ENCODE peak calls at places on chromosome 20, in four cellular contexts. M is ovary, D is epithelial cell of proximal tubule, B is MCF 10A. Y is an unnamed sample.

GRCh38 chr20:31608256-31608980 is 3.3 kb downstream of the ID1 start:
- DNase-seq in B (peak; percentile 96), D (no peak), M (peak; percentile 82), Y (no peak)

GRCh38 chr20:4104842-4105241 is 89.5 kb upstream of the RNF24 start:
- DNase-seq in B (no peak), M (no peak), D (no peak), Y (no peak)

GRCh38 chr20:23340524-23340923 is 10.1 kb upstream of the NXT1 start:
- DNase-seq in D (no peak), B (peak; percentile 61), M (peak; percentile 60), Y (no peak)

GRCh38 chr20:4571759-4572531 is 149.8 kb upstream of the PRND start:
- DNase-seq in D (no peak), M (no peak), B (no peak), Y (no peak)

GRCh38 chr20:49989234-49990065 is 6.7 kb downstream of the SNAI1 start:
- DNase-seq in M (peak; percentile 74), B (no peak), D (no peak), Y (no peak)

GRCh38 chr20:47287609-47288144 is 68.8 kb downstream of the ZMYND8 start:
- DNase-seq in D (no peak), B (no peak), M (no peak), Y (no peak)

GRCh38 chr20:32235331-32236047 is 27.8 kb downstream of the POFUT1 start:
- DNase-seq in M (no peak), D (no peak), B (no peak), Y (no peak)

GRCh38 chr20:60057866-60058807 is 99.9 kb downstream of the CDH26 start:
- DNase-seq in D (no peak), M (no peak), B (no peak), Y (peak; percentile 23)

GRCh38 chr20:10654630-10655029 is 19.2 kb downstream of the JAG1 start:
- DNase-seq in D (no peak), B (peak; percentile 78), M (no peak), Y (no peak)

GRCh38 chr20:17498181-17498580 is 33.0 kb downstream of the BFSP1 start:
- DNase-seq in M (no peak), D (no peak), B (no peak), Y (no peak)

GRCh38 chr20:19784511-19785172 is 26.6 kb downstream of the RIN2 start:
- DNase-seq in B (peak; percentile 89), D (no peak), M (no peak), Y (no peak)

GRCh38 chr20:7967199-7967844 is 27.1 kb upstream of the HAO1 start:
- DNase-seq in B (peak; percentile 34), M (no peak), D (no peak), Y (no peak)

GRCh38 chr20:47879771-47880170 is 94.5 kb upstream of the SULF2 start:
- DNase-seq in D (no peak), B (no peak), M (no peak), Y (no peak)

GRCh38 chr20:52454660-52455059 is 263.1 kb upstream of the ZFP64 start:
- DNase-seq in B (no peak), D (no peak), M (no peak), Y (no peak)

GRCh38 chr20:52129611-52130010 is 62.0 kb downstream of the ZFP64 start:
- DNase-seq in M (no peak), B (no peak), D (no peak), Y (no peak)

GRCh38 chr20:40961686-40962640 is 66.7 kb upstream of the TOP1 start:
- DNase-seq in B (peak; percentile 80), M (no peak), D (no peak), Y (no peak)

GRCh38 chr20:21702553-21703467 is 2.7 kb upstream of the PAX1 start:
- DNase-seq in B (no peak), M (peak; percentile 57), D (no peak), Y (no peak)

GRCh38 chr20:53672484-53673129 is 79.0 kb upstream of the ZNF217 start:
- DNase-seq in M (no peak), D (no peak), B (no peak), Y (no peak)

GRCh38 chr20:49888341-49889244 is 26.7 kb downstream of the SPATA2 start:
- DNase-seq in M (peak; percentile 73), B (peak; percentile 54), D (peak; percentile 33), Y (peak; percentile 54)

GRCh38 chr20:44104807-44105517 is 82.0 kb downstream of the JPH2 start:
- DNase-seq in D (no peak), B (peak; percentile 96), M (no peak), Y (no peak)

GRCh38 chr20:2692036-2692885 is at the start of gene EBF4:
- DNase-seq in D (no peak), B (no peak), M (peak; percentile 89), Y (peak; percentile 23)

DNA sequence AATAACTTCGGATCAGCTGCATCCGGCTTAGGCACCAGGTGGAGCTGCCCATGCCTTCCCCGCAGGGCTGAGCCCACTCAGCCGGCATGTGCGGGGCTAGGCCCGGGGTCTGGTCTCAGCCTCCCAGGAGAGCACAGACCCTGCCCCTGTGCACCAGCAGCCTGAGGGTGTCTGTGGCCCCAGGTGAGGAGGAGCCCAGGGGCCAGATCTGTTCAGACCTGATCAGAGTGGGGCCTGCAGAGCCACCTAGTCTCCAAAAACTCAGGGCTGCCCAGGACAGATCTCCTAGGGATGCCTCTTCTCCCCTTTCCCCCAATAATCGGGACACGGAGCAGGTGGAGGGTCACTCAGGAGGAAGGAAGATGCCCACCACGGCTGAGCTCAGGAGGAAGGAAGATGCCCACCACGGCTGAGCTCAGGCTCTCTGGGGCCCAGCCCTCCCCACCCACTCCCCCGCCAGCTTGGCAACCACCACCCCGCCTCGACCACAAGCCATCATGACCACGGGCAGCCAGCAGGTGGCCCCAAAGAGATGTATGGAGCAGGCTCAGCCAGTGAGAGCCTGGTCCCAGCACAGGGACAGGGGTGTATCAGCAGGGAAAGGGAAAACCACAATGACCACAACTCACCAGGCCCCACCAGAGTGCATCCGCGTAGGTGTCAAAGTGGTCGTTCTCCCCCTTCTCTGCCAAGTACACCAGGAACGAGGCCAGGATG is 30.5 kb downstream of the KCNQ2 start:
- DNase-seq in D (no peak), B (peak; percentile 57), M (no peak), Y (peak; percentile 25)
- TF ChIP-seq CTCF in D (peak; percentile 56), B (peak; percentile 65), M (no peak), Y (no peak)

GRCh38 chr20:37543828-37544227 is 16.2 kb upstream of the BLCAP start:
- DNase-seq in D (no peak), B (peak; percentile 54), M (no peak), Y (no peak)
- TF ChIP-seq CTCF in D (peak; percentile 55), B (no peak), M (no peak), Y (no peak)

GRCh38 chr20:57221916-57222630 is 44.4 kb downstream of the BMP7 start:
- DNase-seq in B (no peak), M (no peak), D (no peak), Y (no peak)

GRCh38 chr20:57224641-57225138 is 41.8 kb downstream of the BMP7 start:
- DNase-seq in D (no peak), B (no peak), M (no peak), Y (no peak)

GRCh38 chr20:57225197-57225733 is 41.2 kb downstream of the BMP7 start:
- DNase-seq in D (no peak), B (no peak), M (no peak), Y (no peak)

GRCh38 chr20:57222631-57222950 is 43.9 kb downstream of the BMP7 start:
- DNase-seq in B (peak; percentile 17), D (no peak), M (no peak), Y (no peak)

DNA sequence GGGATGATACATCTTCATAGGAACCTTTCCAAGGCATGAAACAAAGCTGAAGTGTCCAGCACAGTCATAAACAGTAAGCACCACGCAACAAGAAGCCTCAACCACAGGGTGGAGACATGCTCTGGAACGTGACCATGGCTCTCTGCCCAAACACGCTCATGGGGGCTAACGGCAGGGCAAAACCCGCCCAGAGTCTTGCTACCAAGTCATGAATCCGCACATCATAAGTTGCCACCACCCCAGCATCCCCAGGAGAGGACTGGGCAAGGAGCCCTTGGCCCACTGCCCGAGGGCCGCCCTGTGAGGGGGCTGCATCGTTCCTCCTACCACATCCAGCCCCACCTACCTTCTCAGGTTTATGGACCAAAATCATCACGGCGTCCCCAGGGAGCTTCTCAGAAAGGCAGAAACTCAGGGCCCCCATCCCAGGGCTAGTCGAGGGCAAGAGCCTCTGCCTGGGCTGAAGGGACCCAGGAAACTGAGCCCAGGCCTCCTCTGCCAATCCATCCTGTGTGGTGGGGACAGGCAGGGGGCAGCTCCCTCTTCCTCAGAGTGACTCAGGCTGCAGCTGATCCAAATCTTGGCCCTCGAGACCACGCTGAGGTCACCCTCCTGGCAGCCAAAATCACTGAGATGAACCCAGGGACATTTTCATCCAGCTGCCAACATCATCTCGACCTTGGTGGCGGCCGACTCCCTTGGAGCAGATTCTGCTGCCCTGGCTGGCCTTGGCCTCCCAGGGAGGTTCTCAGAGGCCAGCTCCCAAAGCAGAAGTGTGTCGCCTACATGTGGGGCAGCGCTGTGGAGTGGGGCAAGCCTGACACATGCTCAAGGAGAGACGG is 42.6 kb downstream of the BMP7 start:
- DNase-seq in M (no peak), D (no peak), B (peak; percentile 11), Y (no peak)
- TF ChIP-seq CTCF in M (no peak), D (no peak), B (no peak), Y (no peak)

GRCh38 chr20:57938158-57939108 is 228.6 kb upstream of the PMEPA1 start:
- DNase-seq in M (no peak), D (no peak), B (no peak), Y (no peak)
- TF ChIP-seq CTCF in M (no peak), D (no peak), B (no peak), Y (no peak)

GRCh38 chr20:462199-462991 is at the start of gene TBC1D20:
- DNase-seq in M (peak; percentile 90), D (no peak), B (peak; percentile 83), Y (peak; percentile 91)
- TF ChIP-seq CTCF in M (no peak), D (peak; percentile 27), B (no peak), Y (no peak)

DNA sequence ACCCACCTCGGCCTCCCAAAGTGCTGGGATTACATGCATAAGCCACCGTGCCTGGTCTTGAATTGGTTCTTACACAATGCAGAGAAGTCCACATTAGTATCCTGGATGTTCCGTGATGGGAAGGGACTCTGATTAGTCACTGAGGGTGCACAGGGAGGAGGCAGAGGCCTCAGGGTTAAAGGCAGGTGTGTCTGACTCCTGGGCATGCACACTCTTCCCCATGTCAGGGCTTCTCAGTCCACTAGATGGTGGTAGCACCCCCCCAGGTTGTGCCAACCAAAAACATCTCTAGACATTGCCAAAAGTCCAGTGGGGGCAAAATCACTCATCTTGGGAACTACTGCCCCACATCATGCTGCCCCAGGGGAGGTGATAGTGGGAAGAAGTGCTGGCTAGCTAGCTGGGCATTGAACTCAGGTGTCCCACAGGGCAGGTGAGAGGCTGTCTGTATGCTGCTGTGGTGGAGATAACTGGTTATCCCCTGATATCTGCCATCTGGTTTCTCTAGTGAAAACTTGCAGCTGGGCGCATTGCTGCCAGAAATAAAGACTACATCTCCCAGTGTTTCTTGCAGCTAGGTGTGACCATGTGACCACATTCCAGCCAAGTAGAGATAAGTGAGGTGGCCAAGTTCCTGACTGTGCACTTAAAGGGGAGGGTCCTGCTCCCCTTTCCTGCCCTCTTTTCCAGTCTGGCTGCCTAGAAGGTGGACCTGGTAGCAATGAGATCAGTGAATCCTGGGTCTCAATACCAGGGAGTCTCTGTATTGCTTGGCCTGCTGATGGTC is 8.4 kb upstream of the NSFL1C start:
- DNase-seq in B (peak; percentile 92), M (no peak), D (no peak), Y (no peak)
- TF ChIP-seq CTCF in B (no peak), M (no peak), D (peak; percentile 66), Y (no peak)